ENCODE peak calls at places on chromosomes 11 and 22, in seven cellular contexts. Q is AG04449, N is fibroblast of gingiva, P is T follicular helper cell, H is NCI-H69, V is GM12864, R is dorsolateral prefrontal cortex. M is an unnamed sample.

GRCh38 chr11:8384199-8384821 is 120.6 kb upstream of the LMO1 start:
- DNase-seq in Q (no peak), N (peak), P (no peak), H (no peak), V (peak), R (no peak), M (peak)

GRCh38 chr11:108559904-108560303 is 33.7 kb downstream of the EXPH5 start:
- DNase-seq in Q (peak), N (peak), P (no peak), H (no peak), V (no peak), R (no peak), M (no peak)

GRCh38 chr11:69001301-69002081 is 11.6 kb downstream of the MRGPRF start:
- DNase-seq in Q (no peak), N (no peak), P (no peak), H (no peak), V (no peak), R (peak), M (no peak)

GRCh38 chr11:35241531-35241930 is 102.6 kb downstream of the CD44 start:
- DNase-seq in Q (no peak), N (no peak), P (no peak), H (no peak), V (no peak), R (no peak), M (no peak)

GRCh38 chr22:50074551-50075042 is 10.6 kb downstream of the MLC1 start:
- DNase-seq in Q (no peak), N (no peak), P (no peak), H (peak), V (no peak), R (peak), M (no peak)

GRCh38 chr22:45329536-45329936 is 19.8 kb downstream of the FAM118A start:
- DNase-seq in Q (no peak), N (no peak), P (no peak), H (peak), V (no peak), R (peak), M (no peak)

GRCh38 chr11:102007567-102008437 is 39.4 kb upstream of the CFAP300 start:
- DNase-seq in Q (peak), N (peak), P (no peak), H (peak), V (no peak), R (no peak), M (peak)

GRCh38 chr11:63564056-63564784 is 1.0 kb upstream of the PLAAT2 start:
- DNase-seq in Q (no peak), N (no peak), P (no peak), H (no peak), V (peak), R (no peak), M (peak)

GRCh38 chr11:128687321-128687720 is 6.6 kb upstream of the FLI1 start:
- DNase-seq in Q (no peak), N (no peak), P (no peak), H (no peak), V (no peak), R (no peak), M (peak)

GRCh38 chr22:36331306-36331911 is 56.4 kb downstream of the MYH9 start:
- DNase-seq in Q (peak), N (peak), P (peak), H (peak), V (peak), R (peak), M (peak)

GRCh38 chr11:10993186-10993585 is 135.3 kb upstream of the ZBED5 start:
- DNase-seq in Q (no peak), N (no peak), P (no peak), H (no peak), V (no peak), R (no peak), M (no peak)

GRCh38 chr11:11422291-11423128 is 69.5 kb upstream of the CSNK2A3 start:
- DNase-seq in Q (no peak), N (no peak), P (no peak), H (peak), V (no peak), R (no peak), M (peak)

GRCh38 chr22:32796865-32797573 is 4.5 kb upstream of the TIMP3 start:
- DNase-seq in Q (no peak), N (peak), P (peak), H (peak), V (peak), R (peak), M (peak)

GRCh38 chr11:79078999-79079398 is 361.8 kb downstream of the TENM4 start:
- DNase-seq in Q (no peak), N (no peak), P (no peak), H (peak), V (no peak), R (no peak), M (no peak)

GRCh38 chr22:35971418-35972119 is 57.1 kb downstream of the RBFOX2 start:
- DNase-seq in Q (peak), N (peak), P (no peak), H (peak), V (no peak), R (no peak), M (peak)

GRCh38 chr11:116792869-116793475 is 1.3 kb upstream of the APOA5 start:
- DNase-seq in Q (no peak), N (no peak), P (no peak), H (no peak), V (no peak), R (no peak), M (no peak)

GRCh38 chr11:120141144-120142071 is 3.5 kb upstream of the TRIM29 start:
- DNase-seq in Q (no peak), N (no peak), P (no peak), H (peak), V (no peak), R (no peak), M (no peak)

GRCh38 chr11:70925238-70925637 is 327.1 kb downstream of the SHANK2 start:
- DNase-seq in Q (no peak), N (no peak), P (no peak), H (no peak), V (no peak), R (no peak), M (no peak)

GRCh38 chr11:65427691-65428577 is 5.3 kb downstream of the NEAT1 start:
- DNase-seq in Q (no peak), N (peak), P (no peak), H (peak), V (no peak), R (peak), M (no peak)

GRCh38 chr11:2260491-2261364 is 9.7 kb downstream of the ASCL2 start:
- DNase-seq in Q (no peak), N (no peak), P (no peak), H (no peak), V (no peak), R (no peak), M (no peak)

GRCh38 chr11:96303067-96303466 is 39.9 kb downstream of the MAML2 start:
- DNase-seq in Q (no peak), N (peak), P (no peak), H (no peak), V (no peak), R (no peak), M (no peak)

GRCh38 chr11:35662061-35662648 is 420 bp upstream of the TRIM44 start:
- DNase-seq in Q (no peak), N (no peak), P (peak), H (peak), V (no peak), R (no peak), M (no peak)

GRCh38 chr22:23478175-23478574 is 101.9 kb downstream of the IGLL1 start:
- DNase-seq in Q (no peak), N (no peak), P (no peak), H (peak), V (no peak), R (no peak), M (no peak)

GRCh38 chr11:118785362-118785761 is 5.6 kb downstream of the DDX6 start:
- DNase-seq in Q (no peak), N (no peak), P (no peak), H (no peak), V (no peak), R (no peak), M (no peak)

GRCh38 chr11:33830903-33831648 is 56.8 kb upstream of the FBXO3 start:
- DNase-seq in Q (no peak), N (no peak), P (no peak), H (no peak), V (no peak), R (no peak), M (no peak)

GRCh38 chr22:39703890-39704658 is 133.5 kb downstream of the CACNA1I start:
- DNase-seq in Q (no peak), N (no peak), P (no peak), H (no peak), V (no peak), R (no peak), M (peak)

GRCh38 chr11:121004196-121004840 is 19.6 kb upstream of the TBCEL start:
- DNase-seq in Q (no peak), N (no peak), P (no peak), H (no peak), V (no peak), R (no peak), M (no peak)

GRCh38 chr11:72789493-72790131 is 4.2 kb downstream of the STARD10 start:
- DNase-seq in Q (no peak), N (no peak), P (no peak), H (peak), V (no peak), R (peak), M (no peak)

GRCh38 chr11:2791521-2792375 is 92.0 kb upstream of the KCNQ1OT1 start:
- DNase-seq in Q (no peak), N (no peak), P (no peak), H (peak), V (no peak), R (peak), M (peak)

GRCh38 chr11:102010776-102011500 is 36.3 kb upstream of the CFAP300 start:
- DNase-seq in Q (peak), N (peak), P (no peak), H (peak), V (no peak), R (no peak), M (peak)

GRCh38 chr22:30859714-30860095 is 108.9 kb downstream of the MORC2 start:
- DNase-seq in Q (no peak), N (no peak), P (no peak), H (no peak), V (no peak), R (no peak), M (no peak)

GRCh38 chr22:31615940-31616314 is 46.1 kb downstream of the PISD start:
- DNase-seq in Q (no peak), N (no peak), P (no peak), H (peak), V (no peak), R (no peak), M (no peak)

GRCh38 chr11:18699269-18699596 is 654 bp downstream of the TMEM86A start:
- DNase-seq in Q (no peak), N (no peak), P (no peak), H (no peak), V (no peak), R (no peak), M (no peak)

GRCh38 chr22:31272522-31273446 is 19.5 kb downstream of the PIK3IP1 start:
- DNase-seq in Q (no peak), N (peak), P (peak), H (peak), V (no peak), R (no peak), M (peak)

GRCh38 chr22:50626314-50626855 is 1.6 kb downstream of the ARSA start:
- DNase-seq in Q (no peak), N (no peak), P (no peak), H (no peak), V (no peak), R (no peak), M (no peak)

GRCh38 chr22:30444632-30445437 is 19.3 kb downstream of the MTFP1 start:
- DNase-seq in Q (no peak), N (peak), P (peak), H (peak), V (no peak), R (peak), M (peak)

GRCh38 chr22:47406180-47406723 is 643.8 kb downstream of the TBC1D22A start:
- DNase-seq in Q (no peak), N (no peak), P (no peak), H (no peak), V (no peak), R (no peak), M (no peak)

GRCh38 chr22:47233316-47234243 is 471.1 kb downstream of the TBC1D22A start:
- DNase-seq in Q (no peak), N (no peak), P (no peak), H (no peak), V (no peak), R (no peak), M (no peak)